ENCODE peak calls at places on chromosomes 12 and 14, in ten cellular contexts. Q, U, R, B, E, C, H, F, G and J are unnamed samples.

GRCh38 chr12:88790231-88790630 is 210.0 kb upstream of the KITLG start:
- DNase-seq in G (no peak), Q (no peak), F (no peak), E (no peak), U (no peak), R (no peak), H (no peak), B (no peak), C (no peak), J (no peak)

GRCh38 chr14:24075485-24076301 is 4.3 kb downstream of the CPNE6 start:
- DNase-seq in Q (no peak), U (no peak), B (no peak), E (no peak), R (no peak), C (no peak), G (no peak), F (no peak), H (no peak), J (no peak)

GRCh38 chr12:110726708-110727369 is 15.9 kb downstream of the PPP1CC start:
- DNase-seq in C (peak), E (no peak), H (no peak), U (no peak), G (no peak), B (no peak), Q (no peak), F (no peak), R (no peak), J (no peak)

GRCh38 chr12:28121433-28121832 is 68.8 kb upstream of the CCDC91 start:
- DNase-seq in E (no peak), U (no peak), H (no peak), R (no peak), G (no peak), C (no peak), F (no peak), B (no peak), Q (no peak), J (no peak)

GRCh38 chr12:106994579-106995220 is 7.8 kb upstream of the MTERF2 start:
- DNase-seq in B (no peak), Q (no peak), E (no peak), R (no peak), F (no peak), C (no peak), G (no peak), U (no peak), H (no peak), J (no peak)

GRCh38 chr12:57896139-57896436 is 45.3 kb upstream of the ATP23 start:
- DNase-seq in F (no peak), H (no peak), C (no peak), U (no peak), Q (no peak), R (no peak), G (no peak), B (no peak), E (no peak), J (no peak)

GRCh38 chr12:53749986-53750811 is 1.6 kb downstream of the CISTR start:
- DNase-seq in R (no peak), F (no peak), H (no peak), Q (no peak), C (peak), U (no peak), B (no peak), G (no peak), E (no peak), J (no peak)

GRCh38 chr14:56087824-56088571 is 30.2 kb upstream of the PELI2 start:
- DNase-seq in B (peak), U (no peak), F (no peak), E (no peak), Q (no peak), C (peak), R (no peak), H (no peak), G (no peak), J (no peak)

GRCh38 chr12:78853231-78853630 is 11.3 kb upstream of the SYT1 start:
- DNase-seq in B (no peak), Q (no peak), R (no peak), H (no peak), U (no peak), G (no peak), F (no peak), C (no peak), E (no peak), J (no peak)

GRCh38 chr12:113005759-113006158 is 27.4 kb downstream of the OAS2 start:
- DNase-seq in F (no peak), B (no peak), H (peak), Q (peak), G (no peak), R (no peak), C (peak), E (no peak), U (peak), J (no peak)

DNA sequence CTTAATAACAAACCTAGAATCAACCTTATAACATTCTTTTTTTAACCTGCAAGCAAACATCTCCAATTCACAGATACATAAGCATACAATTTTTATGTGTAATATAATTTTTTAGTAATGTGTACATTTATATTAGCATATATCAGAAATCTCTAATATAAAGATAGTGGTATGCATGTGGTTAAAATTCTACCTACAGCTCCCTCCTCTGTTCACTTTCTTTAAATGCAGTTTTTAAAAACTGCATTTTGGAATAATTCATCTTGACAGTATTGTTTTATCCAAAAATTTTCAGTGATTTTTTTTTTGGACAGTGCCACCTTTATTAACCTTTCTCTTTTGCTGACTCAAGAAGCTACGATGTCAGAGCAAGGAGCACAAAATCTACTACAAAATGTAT is 13.2 kb upstream of the RXYLT1 start:
- DNase-seq in U (no peak), Q (no peak), R (no peak), C (no peak), E (no peak), H (no peak), F (no peak), B (no peak), G (no peak), J (no peak)
- TF ChIP-seq CTCF in U (no peak), Q (no peak), R (peak), C (peak), E (no peak), H (peak), F (no peak), B (no peak), G (no peak), J (no peak)

GRCh38 chr14:72946491-72946890 is 20.2 kb downstream of the DCAF4 start:
- DNase-seq in R (no peak), B (no peak), U (no peak), C (no peak), H (no peak), F (no peak), G (no peak), E (no peak), Q (no peak), J (no peak)
- TF ChIP-seq CTCF in R (no peak), B (no peak), U (no peak), C (no peak), H (no peak), F (no peak), G (no peak), E (no peak), Q (no peak), J (no peak)

DNA sequence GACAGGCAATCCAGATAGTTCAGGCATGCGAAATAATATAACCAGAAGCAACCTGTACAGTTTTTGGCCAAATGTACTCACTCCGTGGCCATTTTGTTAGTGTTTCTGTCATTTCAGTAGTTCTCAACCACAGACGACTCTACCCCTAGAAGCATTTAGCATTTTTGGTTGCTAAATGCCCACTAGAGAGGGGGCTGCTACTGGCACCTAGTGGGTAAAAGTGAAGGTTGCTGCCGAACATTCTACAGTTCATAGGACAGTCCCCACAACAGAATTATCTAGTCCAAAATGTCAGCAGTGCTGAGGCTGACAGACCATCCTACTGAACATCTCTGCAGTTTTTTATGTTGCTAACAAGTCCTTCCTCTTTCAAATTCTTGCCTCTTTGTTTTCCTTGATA is 107.4 kb downstream of the TSHR start:
- DNase-seq in R (no peak), E (no peak), U (peak), Q (no peak), C (peak), G (no peak), H (peak), F (no peak), B (no peak), J (no peak)
- TF ChIP-seq CTCF in R (peak), E (peak), U (peak), Q (no peak), C (peak), G (peak), H (no peak), F (peak), B (peak), J (no peak)

GRCh38 chr14:38405851-38406630 is 150.1 kb upstream of the CLEC14A start:
- DNase-seq in U (peak), R (no peak), E (no peak), B (no peak), C (peak), Q (no peak), G (no peak), F (no peak), H (no peak), J (peak)
- TF ChIP-seq CTCF in U (peak), R (no peak), E (no peak), B (no peak), C (peak), Q (no peak), G (peak), F (no peak), H (peak), J (peak)

GRCh38 chr12:45121224-45121623 is 70.3 kb upstream of the DBX2 start:
- DNase-seq in U (no peak), H (no peak), R (no peak), C (no peak), G (no peak), F (no peak), E (no peak), B (no peak), Q (no peak), J (no peak)
- TF ChIP-seq CTCF in U (no peak), H (peak), R (no peak), C (peak), G (no peak), F (no peak), E (no peak), B (no peak), Q (no peak), J (peak)